ENCODE peak calls at places on chromosomes 4 and X, in five cellular contexts. H is dorsolateral prefrontal cortex; K is activated CD4-positive, alpha-beta T cell treated with anti-CD3 and anti-CD28 coated beads for 24 hours; X is activated CD8-positive, alpha-beta memory T cell treated with anti-CD3 and anti-CD28 coated beads for 1 hour; Q is body of pancreas. P is an unnamed sample.

GRCh38 chrX:9865804-9866471 is 79.7 kb downstream of the SHROOM2 start:
- DNase-seq in H (no peak), X (no peak), Q (no peak), K (no peak), P (no peak)

GRCh38 chr4:90189128-90189527 is 61.9 kb downstream of the CCSER1 start:
- DNase-seq in K (no peak), X (no peak), Q (no peak), H (no peak), P (no peak)

GRCh38 chr4:108398326-108398725 is 222.1 kb upstream of the RPL34 start:
- DNase-seq in K (no peak), X (no peak), H (no peak), Q (no peak), P (no peak)

GRCh38 chr4:100811046-100811445 is 293.2 kb upstream of the EMCN start:
- DNase-seq in H (no peak), X (no peak), K (no peak), Q (no peak), P (no peak)

GRCh38 chrX:112642349-112642748 is 37.4 kb downstream of the LHFPL1 start:
- DNase-seq in K (no peak), H (peak), X (no peak), Q (peak), P (peak)

GRCh38 chr4:180234730-180235129 is 2008.5 kb upstream of the TENM3 start:
- DNase-seq in X (no peak), H (no peak), K (no peak), Q (no peak), P (no peak)

GRCh38 chr4:145299380-145300076 is 119.1 kb upstream of the OTUD4 start:
- DNase-seq in H (no peak), Q (no peak), X (peak), K (peak), P (no peak)

GRCh38 chr4:84085986-84086385 is 413.1 kb downstream of the NKX6-1 start:
- DNase-seq in K (no peak), Q (no peak), X (no peak), H (peak), P (no peak)

GRCh38 chrX:10077425-10078188 is 79.2 kb upstream of the CLCN4 start:
- DNase-seq in Q (no peak), H (no peak), K (no peak), X (no peak), P (no peak)

GRCh38 chrX:154136627-154137161 is 7.3 kb upstream of the OPN1LW start:
- DNase-seq in K (peak), H (peak), X (peak), Q (peak), P (peak)

GRCh38 chr4:71338846-71339593 is at the start of gene SLC4A4:
- DNase-seq in Q (no peak), K (no peak), X (no peak), H (no peak), P (no peak)

GRCh38 chr4:61428950-61429349 is 228.8 kb downstream of the ADGRL3 start:
- DNase-seq in K (no peak), Q (no peak), X (no peak), H (no peak), P (no peak)

GRCh38 chr4:166460769-166461550 is 587.9 kb downstream of the TLL1 start:
- DNase-seq in H (no peak), Q (no peak), K (no peak), X (no peak), P (no peak)

GRCh38 chrX:134454506-134454905 is 5.5 kb upstream of the HPRT1 start:
- DNase-seq in K (no peak), Q (no peak), H (no peak), X (no peak), P (no peak)

GRCh38 chr4:68175562-68176155 is 46.0 kb upstream of the TMPRSS11F start:
- DNase-seq in H (peak), K (peak), X (no peak), Q (peak), P (peak)

GRCh38 chr4:180449395-180449956 is 1793.7 kb upstream of the TENM3 start:
- DNase-seq in H (no peak), Q (no peak), X (no peak), K (no peak), P (no peak)

GRCh38 chrX:663841-664240 is 33.2 kb downstream of the SHOX start:
- DNase-seq in X (no peak), K (no peak), Q (no peak), H (no peak), P (no peak)

GRCh38 chr4:95059630-95060029 is 301.9 kb downstream of the BMPR1B start:
- DNase-seq in X (no peak), H (no peak), K (no peak), Q (no peak), P (no peak)

GRCh38 chr4:125013891-125014290 is 300.9 kb upstream of the FAT4 start:
- DNase-seq in K (no peak), X (no peak), Q (no peak), H (no peak), P (no peak)

P was measured in neural crest cell.